ENCODE peak calls at places on chromosomes 5 and 9, in nine cellular contexts. X is ELF-1, H is testis, Z is HEK293T, F is T47D, J is renal cortical epithelial cell, P is AG09319, D is GM23248, R is substantia nigra. G is an unnamed sample.

GRCh38 chr9:80707120-80707519 is 982.2 kb downstream of the TLE1 start:
- DNase-seq in X (no peak), H (no peak), Z (no peak), F (no peak), J (peak), P (no peak), D (no peak), R (no peak), G (no peak)

GRCh38 chr5:126961128-126961527 is 69.2 kb downstream of the MARCHF3 start:
- DNase-seq in X (no peak), H (no peak), Z (no peak), F (no peak), J (no peak), P (no peak), D (no peak), R (no peak), G (no peak)

GRCh38 chr5:129771058-129771838 is 23.4 kb downstream of the MINAR2 start:
- DNase-seq in X (peak), H (peak), Z (peak), F (peak), J (peak), P (no peak), D (peak), R (no peak), G (no peak)

GRCh38 chr9:131635285-131635684 is 90.0 kb downstream of the PRRT1B start:
- DNase-seq in X (peak), H (peak), Z (peak), F (peak), J (peak), P (peak), D (peak), R (no peak), G (peak)

GRCh38 chr9:109683521-109683920 is 96.5 kb upstream of the PALM2AKAP2 start:
- DNase-seq in X (no peak), H (no peak), Z (no peak), F (no peak), J (no peak), P (no peak), D (peak), R (no peak), G (no peak)

GRCh38 chr9:94918038-94918753 is 191.7 kb downstream of the AOPEP start:
- DNase-seq in X (no peak), H (no peak), Z (no peak), F (no peak), J (no peak), P (no peak), D (no peak), R (no peak), G (no peak)

GRCh38 chr5:59709833-59710232 is 183.7 kb downstream of the PDE4D start:
- DNase-seq in X (peak), H (no peak), Z (no peak), F (peak), J (peak), P (no peak), D (peak), R (no peak), G (peak)

GRCh38 chr5:120062515-120062917 is 401.6 kb upstream of the PRR16 start:
- DNase-seq in X (no peak), H (no peak), Z (no peak), F (peak), J (peak), P (no peak), D (peak), R (no peak), G (no peak)

GRCh38 chr9:98236881-98237487 is 18.5 kb downstream of the TBC1D2 start:
- DNase-seq in X (no peak), H (no peak), Z (no peak), F (no peak), J (no peak), P (no peak), D (no peak), R (no peak), G (no peak)

GRCh38 chr5:111932628-111933027 is 175.6 kb upstream of the NREP start:
- DNase-seq in X (peak), H (no peak), Z (no peak), F (no peak), J (no peak), P (no peak), D (peak), R (no peak), G (no peak)

GRCh38 chr5:132437604-132438275 is 52.8 kb downstream of the IRF1 start:
- DNase-seq in X (peak), H (peak), Z (no peak), F (no peak), J (peak), P (peak), D (peak), R (no peak), G (no peak)

GRCh38 chr5:82699737-82700136 is 377.5 kb downstream of the TMEM167A start:
- DNase-seq in X (no peak), H (no peak), Z (no peak), F (no peak), J (no peak), P (no peak), D (no peak), R (no peak), G (no peak)

GRCh38 chr9:36250079-36250478 is 8.2 kb downstream of the GNE start:
- DNase-seq in X (no peak), H (no peak), Z (no peak), F (no peak), J (peak), P (no peak), D (peak), R (no peak), G (no peak)

GRCh38 chr9:94031380-94031779 is 52.9 kb upstream of the PTPDC1 start:
- DNase-seq in X (no peak), H (no peak), Z (no peak), F (no peak), J (no peak), P (no peak), D (peak), R (no peak), G (no peak)

GRCh38 chr9:79567671-79568098 is 4.1 kb upstream of the TLE4 start:
- DNase-seq in X (peak), H (peak), Z (no peak), F (peak), J (no peak), P (no peak), D (no peak), R (no peak), G (no peak)

GRCh38 chr5:114310666-114311065 is 51.2 kb upstream of the KCNN2 start:
- DNase-seq in X (no peak), H (no peak), Z (no peak), F (no peak), J (no peak), P (no peak), D (no peak), R (no peak), G (no peak)

GRCh38 chr5:140073296-140073695 is 30.2 kb upstream of the NRG2 start:
- DNase-seq in X (no peak), H (no peak), Z (no peak), F (no peak), J (peak), P (no peak), D (peak), R (no peak), G (no peak)

GRCh38 chr5:176132471-176133288 is 105.5 kb upstream of the SIMC1 start:
- DNase-seq in X (no peak), H (no peak), Z (no peak), F (no peak), J (no peak), P (no peak), D (no peak), R (no peak), G (no peak)

GRCh38 chr5:172748341-172748843 is 22.6 kb downstream of the DUSP1 start:
- DNase-seq in X (peak), H (no peak), Z (no peak), F (no peak), J (no peak), P (no peak), D (no peak), R (no peak), G (no peak)

GRCh38 chr9:113949206-113950078 is 73.3 kb downstream of the ZNF618 start:
- DNase-seq in X (no peak), H (no peak), Z (no peak), F (no peak), J (no peak), P (no peak), D (no peak), R (no peak), G (no peak)